ENCODE peak calls at places on chromosome 11, in six cellular contexts. One of them, this sample, is unnamed.

GRCh38 chr11:57417056-57417455 is 9.9 kb downstream of the SLC43A3 start:
- DNase-seq in HEK293T: no peak
- DNase-seq in aorta: no peak
- DNase-seq in kidney epithelial cell: no peak
- DNase-seq in fibroblast of the aortic adventitia: peak; percentile 90
- DNase-seq in fibroblast of pulmonary artery: peak; percentile 75
- DNase-seq in this sample: no peak

GRCh38 chr11:94151903-94152677 is 23.4 kb downstream of the PANX1 start:
- DNase-seq in kidney epithelial cell: peak; percentile 67
- DNase-seq in HEK293T: no peak
- DNase-seq in aorta: no peak
- DNase-seq in fibroblast of pulmonary artery: peak; percentile 69
- DNase-seq in fibroblast of the aortic adventitia: peak; percentile 80
- DNase-seq in this sample: no peak

GRCh38 chr11:119832536-119832935 is 103.5 kb upstream of the NECTIN1 start:
- DNase-seq in fibroblast of the aortic adventitia: peak; percentile 7
- DNase-seq in aorta: no peak
- DNase-seq in kidney epithelial cell: no peak
- DNase-seq in fibroblast of pulmonary artery: no peak
- DNase-seq in HEK293T: no peak
- DNase-seq in this sample: no peak

GRCh38 chr11:63937713-63938480 is 905 bp upstream of the NAA40 start:
- DNase-seq in fibroblast of pulmonary artery: no peak
- DNase-seq in fibroblast of the aortic adventitia: no peak
- DNase-seq in kidney epithelial cell: no peak
- DNase-seq in HEK293T: no peak
- DNase-seq in aorta: no peak
- DNase-seq in this sample: no peak

GRCh38 chr11:69075421-69076128 is 26.8 kb downstream of the TPCN2 start:
- DNase-seq in fibroblast of pulmonary artery: peak; percentile 95
- DNase-seq in aorta: peak; percentile 92
- DNase-seq in HEK293T: no peak
- DNase-seq in fibroblast of the aortic adventitia: peak; percentile 99
- DNase-seq in kidney epithelial cell: peak; percentile 57
- DNase-seq in this sample: no peak

GRCh38 chr11:22304337-22304961 is 33.7 kb upstream of the SLC17A6 start:
- DNase-seq in HEK293T: peak; percentile 9
- DNase-seq in kidney epithelial cell: peak; percentile 16
- DNase-seq in fibroblast of pulmonary artery: peak; percentile 54
- DNase-seq in aorta: no peak
- DNase-seq in fibroblast of the aortic adventitia: peak; percentile 49
- DNase-seq in this sample: no peak

GRCh38 chr11:69487391-69487790 is 5.9 kb downstream of the LINC01488 start:
- DNase-seq in aorta: peak; percentile 50
- DNase-seq in kidney epithelial cell: no peak
- DNase-seq in fibroblast of the aortic adventitia: no peak
- DNase-seq in HEK293T: no peak
- DNase-seq in fibroblast of pulmonary artery: no peak
- DNase-seq in this sample: peak; percentile 75

GRCh38 chr11:3161720-3162409 is 3.2 kb downstream of the OSBPL5 start:
- DNase-seq in aorta: peak; percentile 46
- DNase-seq in fibroblast of the aortic adventitia: no peak
- DNase-seq in kidney epithelial cell: no peak
- DNase-seq in fibroblast of pulmonary artery: no peak
- DNase-seq in HEK293T: no peak
- DNase-seq in this sample: no peak

GRCh38 chr11:122673706-122674105 is 18.2 kb downstream of the UBASH3B start:
- DNase-seq in fibroblast of the aortic adventitia: peak; percentile 43
- DNase-seq in aorta: no peak
- DNase-seq in fibroblast of pulmonary artery: peak; percentile 40
- DNase-seq in HEK293T: no peak
- DNase-seq in kidney epithelial cell: no peak
- DNase-seq in this sample: no peak

GRCh38 chr11:27977031-27977430 is 130.9 kb downstream of the KIF18A start:
- DNase-seq in HEK293T: no peak
- DNase-seq in aorta: no peak
- DNase-seq in fibroblast of pulmonary artery: no peak
- DNase-seq in kidney epithelial cell: peak; percentile 82
- DNase-seq in fibroblast of the aortic adventitia: no peak
- DNase-seq in this sample: no peak

GRCh38 chr11:73414977-73415492 is 38.8 kb downstream of the RELT start:
- DNase-seq in fibroblast of pulmonary artery: peak; percentile 56
- DNase-seq in aorta: no peak
- DNase-seq in fibroblast of the aortic adventitia: peak; percentile 71
- DNase-seq in HEK293T: no peak
- DNase-seq in kidney epithelial cell: no peak
- DNase-seq in this sample: no peak

GRCh38 chr11:27291302-27291889 is 71.6 kb downstream of the CCDC34 start:
- DNase-seq in HEK293T: no peak
- DNase-seq in aorta: no peak
- DNase-seq in fibroblast of pulmonary artery: no peak
- DNase-seq in fibroblast of the aortic adventitia: no peak
- DNase-seq in kidney epithelial cell: no peak
- DNase-seq in this sample: no peak

GRCh38 chr11:44112083-44112865 is 16.8 kb downstream of the EXT2 start:
- DNase-seq in HEK293T: no peak
- DNase-seq in aorta: no peak
- DNase-seq in kidney epithelial cell: no peak
- DNase-seq in fibroblast of the aortic adventitia: peak; percentile 52
- DNase-seq in fibroblast of pulmonary artery: peak; percentile 53
- DNase-seq in this sample: no peak

GRCh38 chr11:60377737-60378136 is 595 bp upstream of the MS4A7 start:
- DNase-seq in HEK293T: no peak
- DNase-seq in kidney epithelial cell: no peak
- DNase-seq in fibroblast of pulmonary artery: no peak
- DNase-seq in fibroblast of the aortic adventitia: no peak
- DNase-seq in aorta: no peak
- DNase-seq in this sample: no peak

GRCh38 chr11:134063096-134063495 is 5.8 kb upstream of the JAM3 start:
- DNase-seq in fibroblast of the aortic adventitia: no peak
- DNase-seq in fibroblast of pulmonary artery: no peak
- DNase-seq in aorta: no peak
- DNase-seq in HEK293T: no peak
- DNase-seq in kidney epithelial cell: no peak
- DNase-seq in this sample: no peak

GRCh38 chr11:119491753-119492455 is 68.9 kb upstream of the THY1 start:
- DNase-seq in fibroblast of the aortic adventitia: peak; percentile 48
- DNase-seq in fibroblast of pulmonary artery: no peak
- DNase-seq in HEK293T: no peak
- DNase-seq in aorta: peak; percentile 15
- DNase-seq in kidney epithelial cell: no peak
- DNase-seq in this sample: peak; percentile 37

GRCh38 chr11:57515332-57516060 is at the start of gene SLC43A1:
- DNase-seq in HEK293T: peak; percentile 55
- DNase-seq in aorta: peak; percentile 87
- DNase-seq in fibroblast of the aortic adventitia: peak; percentile 62
- DNase-seq in fibroblast of pulmonary artery: peak; percentile 64
- DNase-seq in kidney epithelial cell: no peak
- DNase-seq in this sample: peak; percentile 82

GRCh38 chr11:33735426-33736147 is 636 bp downstream of the CD59 start:
- DNase-seq in fibroblast of the aortic adventitia: no peak
- DNase-seq in kidney epithelial cell: no peak
- DNase-seq in aorta: peak; percentile 84
- DNase-seq in HEK293T: peak; percentile 41
- DNase-seq in fibroblast of pulmonary artery: no peak
- DNase-seq in this sample: no peak

GRCh38 chr11:106172389-106172991 is 95.0 kb downstream of the AASDHPPT start:
- DNase-seq in fibroblast of the aortic adventitia: no peak
- DNase-seq in aorta: no peak
- DNase-seq in fibroblast of pulmonary artery: no peak
- DNase-seq in HEK293T: no peak
- DNase-seq in kidney epithelial cell: no peak
- DNase-seq in this sample: no peak

GRCh38 chr11:69475866-69476714 is 5.4 kb upstream of the LINC01488 start:
- DNase-seq in aorta: peak; percentile 63
- DNase-seq in kidney epithelial cell: no peak
- DNase-seq in fibroblast of the aortic adventitia: no peak
- DNase-seq in fibroblast of pulmonary artery: no peak
- DNase-seq in HEK293T: no peak
- DNase-seq in this sample: peak; percentile 83

GRCh38 chr11:13135385-13136271 is 126.5 kb downstream of the RASSF10 start:
- DNase-seq in fibroblast of the aortic adventitia: peak; percentile 84
- DNase-seq in kidney epithelial cell: no peak
- DNase-seq in aorta: no peak
- DNase-seq in fibroblast of pulmonary artery: peak; percentile 71
- DNase-seq in HEK293T: no peak
- DNase-seq in this sample: no peak

GRCh38 chr11:17512101-17512500 is 32.1 kb downstream of the USH1C start:
- DNase-seq in kidney epithelial cell: no peak
- DNase-seq in HEK293T: no peak
- DNase-seq in fibroblast of the aortic adventitia: no peak
- DNase-seq in fibroblast of pulmonary artery: no peak
- DNase-seq in aorta: no peak
- DNase-seq in this sample: no peak

GRCh38 chr11:10605941-10606381 is 37.5 kb upstream of the LYVE1 start:
- DNase-seq in fibroblast of the aortic adventitia: peak; percentile 67
- DNase-seq in aorta: peak; percentile 83
- DNase-seq in kidney epithelial cell: no peak
- DNase-seq in fibroblast of pulmonary artery: peak; percentile 85
- DNase-seq in HEK293T: peak; percentile 26
- DNase-seq in this sample: peak; percentile 81

GRCh38 chr11:1881442-1882264 is 10.0 kb downstream of the PRR33 start:
- DNase-seq in kidney epithelial cell: no peak
- DNase-seq in fibroblast of pulmonary artery: no peak
- DNase-seq in aorta: peak; percentile 76
- DNase-seq in fibroblast of the aortic adventitia: no peak
- DNase-seq in HEK293T: no peak
- DNase-seq in this sample: peak; percentile 66

GRCh38 chr11:118450451-118450850 is 14.2 kb downstream of the KMT2A start:
- DNase-seq in kidney epithelial cell: no peak
- DNase-seq in fibroblast of pulmonary artery: no peak
- DNase-seq in fibroblast of the aortic adventitia: no peak
- DNase-seq in aorta: no peak
- DNase-seq in HEK293T: no peak
- DNase-seq in this sample: no peak

GRCh38 chr11:7314811-7315604 is 63.3 kb downstream of the SYT9 start:
- DNase-seq in fibroblast of the aortic adventitia: no peak
- DNase-seq in kidney epithelial cell: no peak
- DNase-seq in aorta: no peak
- DNase-seq in fibroblast of pulmonary artery: no peak
- DNase-seq in HEK293T: no peak
- DNase-seq in this sample: no peak

GRCh38 chr11:79441159-79441875 is 487 bp upstream of the TENM4 start:
- DNase-seq in fibroblast of the aortic adventitia: peak; percentile 51
- DNase-seq in HEK293T: no peak
- DNase-seq in kidney epithelial cell: no peak
- DNase-seq in aorta: no peak
- DNase-seq in fibroblast of pulmonary artery: no peak
- DNase-seq in this sample: no peak

GRCh38 chr11:2193099-2193886 is 21.7 kb upstream of the TH start:
- DNase-seq in fibroblast of the aortic adventitia: no peak
- DNase-seq in fibroblast of pulmonary artery: no peak
- DNase-seq in kidney epithelial cell: no peak
- DNase-seq in HEK293T: no peak
- DNase-seq in aorta: no peak
- DNase-seq in this sample: no peak

GRCh38 chr11:125343732-125344131 is 152.3 kb downstream of the FEZ1 start:
- DNase-seq in kidney epithelial cell: no peak
- DNase-seq in aorta: peak; percentile 60
- DNase-seq in fibroblast of the aortic adventitia: no peak
- DNase-seq in HEK293T: no peak
- DNase-seq in fibroblast of pulmonary artery: peak; percentile 38
- DNase-seq in this sample: no peak

GRCh38 chr11:63574856-63575602 is 11.8 kb upstream of the PLAAT2 start:
- DNase-seq in HEK293T: no peak
- DNase-seq in fibroblast of pulmonary artery: peak; percentile 24
- DNase-seq in fibroblast of the aortic adventitia: peak; percentile 71
- DNase-seq in aorta: peak; percentile 79
- DNase-seq in kidney epithelial cell: no peak
- DNase-seq in this sample: no peak

GRCh38 chr11:43399983-43400630 is 41.4 kb downstream of the TTC17 start:
- DNase-seq in aorta: no peak
- DNase-seq in HEK293T: no peak
- DNase-seq in fibroblast of pulmonary artery: no peak
- DNase-seq in kidney epithelial cell: no peak
- DNase-seq in fibroblast of the aortic adventitia: no peak
- DNase-seq in this sample: no peak

GRCh38 chr11:28228196-28228595 is 120.0 kb downstream of the METTL15 start:
- DNase-seq in aorta: no peak
- DNase-seq in fibroblast of pulmonary artery: peak; percentile 46
- DNase-seq in fibroblast of the aortic adventitia: peak; percentile 62
- DNase-seq in kidney epithelial cell: no peak
- DNase-seq in HEK293T: no peak
- DNase-seq in this sample: no peak

GRCh38 chr11:68004551-68005335 is 846 bp upstream of the UNC93B1 start:
- DNase-seq in HEK293T: no peak
- DNase-seq in aorta: no peak
- DNase-seq in kidney epithelial cell: no peak
- DNase-seq in fibroblast of the aortic adventitia: no peak
- DNase-seq in fibroblast of pulmonary artery: no peak
- DNase-seq in this sample: no peak

GRCh38 chr11:109726061-109726460 is 304.1 kb downstream of the C11orf87 start:
- DNase-seq in kidney epithelial cell: no peak
- DNase-seq in fibroblast of the aortic adventitia: no peak
- DNase-seq in aorta: no peak
- DNase-seq in fibroblast of pulmonary artery: no peak
- DNase-seq in HEK293T: no peak
- DNase-seq in this sample: no peak